ENCODE peak calls at places on chromosomes 5 and 9, in six cellular contexts. C, T, D, K, L and Z are unnamed samples.

GRCh38 chr5:16313761-16314160 is 134.2 kb upstream of the MARCHF11 start:
- DNase-seq in L (no peak), D (no peak), K (no peak), C (no peak), T (no peak), Z (no peak)

GRCh38 chr9:126327016-126327749 is 554 bp downstream of the MVB12B start:
- DNase-seq in T (no peak), D (peak), C (no peak), L (no peak), K (no peak), Z (no peak)

GRCh38 chr5:20034717-20035116 is 46.7 kb upstream of the CDH18 start:
- DNase-seq in T (no peak), K (no peak), D (no peak), C (no peak), L (no peak), Z (no peak)

GRCh38 chr9:104860280-104860679 is 67.7 kb downstream of the ABCA1 start:
- DNase-seq in D (no peak), K (no peak), C (no peak), L (peak), T (no peak), Z (no peak)

GRCh38 chr9:120038342-120038741 is 541.6 kb downstream of the CDK5RAP2 start:
- DNase-seq in T (no peak), C (no peak), K (no peak), D (no peak), L (no peak), Z (no peak)

GRCh38 chr9:33817327-33818166 is 587 bp downstream of the UBE2R2 start:
- DNase-seq in T (peak), C (peak), K (peak), L (peak), D (peak), Z (peak)

GRCh38 chr9:37325778-37326177 is 96.7 kb upstream of the GRHPR start:
- DNase-seq in T (no peak), L (peak), K (no peak), D (no peak), C (no peak), Z (no peak)

GRCh38 chr5:2864515-2864914 is 113.0 kb upstream of the IRX2 start:
- DNase-seq in K (no peak), L (no peak), C (no peak), D (peak), T (no peak), Z (no peak)

GRCh38 chr9:77839459-77840140 is 191.5 kb upstream of the GNA14 start:
- DNase-seq in K (no peak), D (no peak), T (no peak), L (peak), C (no peak), Z (peak)

GRCh38 chr5:138615461-138615860 is 40.3 kb upstream of the HSPA9 start:
- DNase-seq in D (no peak), C (no peak), L (no peak), K (no peak), T (no peak), Z (no peak)

GRCh38 chr5:27788184-27788583 is 749.8 kb upstream of the CDH9 start:
- DNase-seq in T (no peak), L (no peak), D (no peak), C (no peak), K (no peak), Z (no peak)

GRCh38 chr9:130222833-130223232 is 42.7 kb upstream of the HMCN2 start:
- DNase-seq in D (no peak), L (no peak), T (no peak), K (no peak), C (no peak), Z (no peak)

GRCh38 chr9:130217838-130218237 is 45.6 kb downstream of the NCS1 start:
- DNase-seq in D (no peak), L (no peak), C (no peak), T (no peak), K (no peak), Z (no peak)

GRCh38 chr9:130220351-130220750 is 45.2 kb upstream of the HMCN2 start:
- DNase-seq in T (no peak), D (no peak), L (peak), K (no peak), C (no peak), Z (peak)

GRCh38 chr9:130215341-130216119 is 43.3 kb downstream of the NCS1 start:
- DNase-seq in K (no peak), L (peak), C (no peak), T (no peak), D (no peak), Z (peak)

DNA sequence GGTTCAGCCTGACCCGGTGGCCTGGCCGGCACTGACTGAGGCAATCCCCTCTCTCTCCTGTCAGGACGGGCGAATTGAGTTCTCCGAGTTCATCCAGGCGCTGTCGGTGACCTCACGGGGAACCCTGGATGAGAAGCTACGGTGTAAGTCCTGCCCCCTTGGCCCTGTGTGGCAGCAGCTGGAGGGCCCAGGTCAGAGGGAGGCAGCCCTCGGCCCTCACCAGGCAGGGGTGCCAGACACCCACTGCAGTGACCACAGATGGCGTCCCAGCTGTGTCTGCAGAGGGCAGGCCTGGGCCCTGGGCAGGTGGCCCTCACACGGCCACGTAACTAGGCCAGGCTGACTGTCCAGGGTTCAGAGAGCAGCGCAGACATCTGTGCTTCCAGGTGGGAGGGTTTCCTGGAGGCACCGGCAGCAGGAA is 45.9 kb upstream of the HMCN2 start:
- DNase-seq in T (no peak), K (no peak), L (no peak), C (no peak), D (no peak), Z (no peak)
- H4K91ac ChIP-seq in T (peak), K (no peak), L (no peak), C (no peak), D (no peak), Z (peak)

GRCh38 chr9:88873635-88874034 is 117.6 kb upstream of the S1PR3 start:
- DNase-seq in C (no peak), K (no peak), T (no peak), L (no peak), D (no peak), Z (no peak)

GRCh38 chr9:88875394-88875793 is 115.9 kb upstream of the S1PR3 start:
- DNase-seq in T (no peak), L (no peak), D (no peak), K (no peak), C (no peak), Z (no peak)

GRCh38 chr9:88871669-88872068 is 119.6 kb upstream of the S1PR3 start:
- DNase-seq in D (no peak), K (no peak), T (no peak), L (no peak), C (no peak), Z (no peak)

GRCh38 chr9:88872171-88872946 is 118.9 kb upstream of the S1PR3 start:
- DNase-seq in K (no peak), C (no peak), D (no peak), T (no peak), L (no peak), Z (no peak)

DNA sequence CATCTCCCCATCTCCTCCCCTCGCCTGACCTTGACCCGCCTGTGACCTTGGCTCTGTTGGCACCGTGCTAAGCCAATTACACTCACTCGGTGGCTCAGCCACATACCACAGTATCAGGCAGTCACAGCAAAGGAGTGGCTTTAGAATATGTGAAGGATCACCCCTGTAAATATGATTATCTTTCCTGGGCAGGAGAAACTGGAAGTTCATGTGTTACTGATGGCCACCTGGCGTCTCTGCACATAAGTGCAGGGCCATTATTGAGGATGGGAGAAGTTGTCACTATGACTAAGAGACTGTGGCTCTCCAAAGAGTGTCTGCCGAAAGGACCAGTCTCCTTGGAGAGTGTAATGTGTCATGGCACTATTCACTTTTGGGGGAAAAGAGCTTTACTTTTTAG is 116.9 kb upstream of the S1PR3 start:
- DNase-seq in D (no peak), T (no peak), C (no peak), L (peak), K (peak), Z (no peak)
- H4K91ac ChIP-seq in D (no peak), T (no peak), C (no peak), L (no peak), K (no peak), Z (no peak)

DNA sequence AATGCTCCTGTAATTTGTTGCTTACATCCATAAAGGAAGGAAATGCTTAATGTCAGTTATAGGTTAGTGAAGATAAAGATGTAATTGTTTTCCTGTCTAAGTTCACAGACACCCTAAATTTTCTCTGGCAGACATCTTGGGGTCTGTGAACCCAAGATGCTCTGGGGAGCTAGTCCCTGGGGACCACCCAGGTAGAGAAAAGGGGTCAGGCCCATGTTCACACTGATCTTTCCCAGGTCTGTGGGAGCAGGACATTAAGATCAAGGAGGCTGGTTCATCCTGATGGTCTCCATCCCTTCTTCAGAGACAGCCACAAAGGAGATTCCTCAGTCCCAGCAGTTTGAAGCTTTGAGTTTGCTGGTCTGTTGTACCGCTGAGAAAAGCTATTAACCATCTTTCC is 267.5 kb downstream of the ARHGAP26 start:
- DNase-seq in C (no peak), K (no peak), D (no peak), T (no peak), L (no peak), Z (no peak)
- H4K91ac ChIP-seq in C (peak), K (no peak), D (no peak), T (no peak), L (no peak), Z (no peak)

GRCh38 chr5:139795074-139796001 is at the start of gene PSD2:
- DNase-seq in C (no peak), L (no peak), K (no peak), T (peak), D (peak), Z (no peak)
- H4K91ac ChIP-seq in C (no peak), L (no peak), K (no peak), T (no peak), D (no peak), Z (no peak)

GRCh38 chr9:114374936-114375335 is 12.8 kb downstream of the AKNA start:
- DNase-seq in K (no peak), L (no peak), D (no peak), C (no peak), T (no peak), Z (no peak)
- H4K91ac ChIP-seq in K (no peak), L (no peak), D (no peak), C (peak), T (no peak), Z (no peak)

GRCh38 chr9:91985692-91986091 is 35.7 kb upstream of the ROR2 start:
- DNase-seq in D (no peak), T (no peak), C (no peak), L (no peak), K (no peak), Z (no peak)
- H4K91ac ChIP-seq in D (no peak), T (no peak), C (no peak), L (no peak), K (no peak), Z (no peak)

GRCh38 chr5:5149154-5149553 is 9.0 kb downstream of the ADAMTS16 start:
- DNase-seq in T (no peak), D (no peak), L (no peak), K (no peak), C (no peak), Z (no peak)
- H4K91ac ChIP-seq in T (no peak), D (no peak), L (no peak), K (no peak), C (no peak), Z (no peak)